ENCODE peak calls at places on chromosomes 12 and 14, in six cellular contexts. U is brain microvascular endothelial cell, B is foreskin keratinocyte, Y is heart right ventricle, H is fibroblast of lung, V is chondrocyte. X is an unnamed sample.

GRCh38 chr14:58914271-58914855 is 274.1 kb upstream of the DAAM1 start:
- DNase-seq in B (no peak), Y (no peak), V (no peak), U (no peak), H (no peak), X (no peak)

GRCh38 chr12:103560604-103561101 is 26.4 kb upstream of the STAB2 start:
- DNase-seq in H (peak; percentile 99), B (peak; percentile 100), U (peak; percentile 98), Y (no peak), V (no peak), X (peak; percentile 100)

GRCh38 chr12:12521044-12521485 is 41.6 kb downstream of the DUSP16 start:
- DNase-seq in B (no peak), U (no peak), V (no peak), H (peak; percentile 38), Y (no peak), X (no peak)

GRCh38 chr14:26199599-26200370 is 398.0 kb downstream of the NOVA1 start:
- DNase-seq in H (peak; percentile 88), U (no peak), V (no peak), Y (no peak), B (peak; percentile 28), X (no peak)

GRCh38 chr12:48827513-48828096 is 9.3 kb downstream of the CACNB3 start:
- DNase-seq in B (no peak), H (no peak), V (no peak), U (no peak), Y (no peak), X (no peak)

GRCh38 chr12:6536894-6537579 is 2.7 kb downstream of the GAPDH start:
- DNase-seq in Y (no peak), V (no peak), U (no peak), B (no peak), H (peak; percentile 17), X (no peak)

GRCh38 chr12:11753826-11754225 is 104.4 kb downstream of the ETV6 start:
- DNase-seq in Y (no peak), U (no peak), B (no peak), V (no peak), H (no peak), X (no peak)

GRCh38 chr12:114878781-114879180 is 194.8 kb upstream of the TBX3 start:
- DNase-seq in V (no peak), B (no peak), H (no peak), U (no peak), Y (no peak), X (no peak)

GRCh38 chr14:100471451-100472093 is 115.6 kb downstream of the BEGAIN start:
- DNase-seq in U (no peak), B (no peak), H (peak; percentile 74), Y (no peak), V (no peak), X (no peak)

GRCh38 chr12:112188130-112188830 is 62.9 kb downstream of the TRAFD1 start:
- DNase-seq in U (no peak), Y (no peak), V (no peak), H (no peak), B (no peak), X (no peak)

GRCh38 chr12:76080017-76080728 is 4.3 kb downstream of the NAP1L1 start:
- DNase-seq in H (peak; percentile 58), B (no peak), Y (no peak), V (no peak), U (no peak), X (no peak)

GRCh38 chr12:105931762-105932587 is 206.8 kb downstream of the NUAK1 start:
- DNase-seq in Y (no peak), V (no peak), U (no peak), H (no peak), B (no peak), X (no peak)

GRCh38 chr12:97960225-97960624 is 497.6 kb downstream of the RMST start:
- DNase-seq in U (no peak), V (no peak), B (no peak), Y (no peak), H (no peak), X (no peak)

GRCh38 chr12:27462151-27462694 is 15.7 kb downstream of the SMCO2 start:
- DNase-seq in Y (no peak), V (no peak), H (peak; percentile 89), U (peak; percentile 74), B (peak; percentile 54), X (no peak)

GRCh38 chr14:33404054-33404453 is 465.4 kb downstream of the NPAS3 start:
- DNase-seq in B (peak; percentile 75), V (no peak), H (peak; percentile 96), Y (no peak), U (peak; percentile 71), X (peak; percentile 69)

GRCh38 chr12:67388331-67389163 is 119.4 kb downstream of the CAND1 start:
- DNase-seq in Y (no peak), U (no peak), B (peak; percentile 33), H (no peak), V (no peak), X (no peak)
- TF ChIP-seq CTCF in Y (no peak), U (peak; percentile 47), B (peak; percentile 43), H (no peak), V (peak; percentile 41), X (peak; percentile 20)

GRCh38 chr14:75793806-75794205 is 132.8 kb downstream of the TTLL5 start:
- DNase-seq in B (no peak), H (no peak), U (no peak), V (no peak), Y (no peak), X (no peak)
- TF ChIP-seq CTCF in B (peak; percentile 38), H (peak; percentile 30), U (no peak), V (peak; percentile 47), Y (peak; percentile 38), X (peak; percentile 6)

GRCh38 chr14:106508216-106508615 is 981.8 kb downstream of the TMEM121 start:
- DNase-seq in B (no peak), Y (no peak), H (no peak), U (no peak), V (no peak), X (no peak)
- TF ChIP-seq CTCF in B (no peak), Y (no peak), H (no peak), U (no peak), V (no peak), X (no peak)

GRCh38 chr12:4383304-4383865 is 3.9 kb upstream of the FGF23 start:
- DNase-seq in H (no peak), V (no peak), Y (no peak), U (no peak), B (no peak), X (no peak)
- TF ChIP-seq CTCF in H (no peak), V (no peak), Y (peak; percentile 3), U (no peak), B (no peak), X (no peak)

DNA sequence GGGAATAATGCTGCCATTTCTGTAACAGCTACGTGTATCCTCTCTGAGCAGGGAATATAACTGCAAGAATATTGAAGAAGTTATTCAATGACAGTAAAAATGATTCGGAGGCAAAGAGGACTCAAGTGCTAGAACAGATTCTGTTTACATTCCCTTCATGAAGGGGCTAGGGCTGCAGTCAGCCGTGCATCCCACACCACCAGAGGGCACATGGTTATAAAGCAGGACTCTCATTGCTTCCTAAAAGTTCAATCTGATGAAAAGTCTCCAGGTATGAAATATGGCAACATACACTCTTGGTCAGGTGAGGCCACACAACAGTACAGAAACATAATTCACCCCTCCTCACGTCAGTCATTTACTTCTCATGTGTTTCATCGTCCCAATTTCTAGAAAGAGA is 34.0 kb downstream of the TCHP start:
- DNase-seq in U (no peak), H (no peak), V (no peak), Y (no peak), B (no peak), X (no peak)
- TF ChIP-seq CTCF in U (peak; percentile 77), H (peak; percentile 59), V (peak; percentile 62), Y (peak; percentile 35), B (peak; percentile 26), X (no peak)

X was measured in bronchial epithelial cell.